ENCODE peak calls at places on chromosome 20, in five cellular contexts. Z, N, O, R and I are unnamed samples.
A peak's percentile ranks its signal among the peaks of the same experiment; 100 is the strongest.

GRCh38 chr20:35010405-35011192 is 54.9 kb downstream of the MYH7B start:
- DNase-seq in Z (no peak), N (no peak), O (no peak), R (no peak), I (no peak)

GRCh38 chr20:41466836-41467619 is 100.4 kb upstream of the EMILIN3 start:
- DNase-seq in Z (no peak), N (no peak), O (no peak), R (peak; percentile 12), I (no peak)

GRCh38 chr20:11302436-11302835 is 615.3 kb upstream of the BTBD3 start:
- DNase-seq in Z (no peak), N (no peak), O (no peak), R (no peak), I (no peak)

GRCh38 chr20:42406826-42407225 is 782.9 kb downstream of the PTPRT start:
- DNase-seq in Z (no peak), N (no peak), O (no peak), R (no peak), I (no peak)

GRCh38 chr20:56625837-56626236 is 3.3 kb upstream of the TFAP2C start:
- DNase-seq in Z (no peak), N (no peak), O (no peak), R (no peak), I (no peak)

GRCh38 chr20:41393705-41394066 is 27.1 kb upstream of the EMILIN3 start:
- DNase-seq in Z (no peak), N (no peak), O (no peak), R (no peak), I (no peak)

GRCh38 chr20:63162206-63162770 is 53.6 kb downstream of the YTHDF1 start:
- DNase-seq in Z (no peak), N (no peak), O (no peak), R (no peak), I (no peak)

GRCh38 chr20:43937586-43937985 is 22.9 kb downstream of the TOX2 start:
- DNase-seq in Z (no peak), N (no peak), O (no peak), R (no peak), I (no peak)

GRCh38 chr20:10559266-10559665 is 114.5 kb downstream of the JAG1 start:
- DNase-seq in Z (no peak), N (no peak), O (no peak), R (no peak), I (no peak)

GRCh38 chr20:62595491-62595890 is 46.8 kb upstream of the SLCO4A1 start:
- DNase-seq in Z (peak; percentile 81), N (no peak), O (peak; percentile 62), R (peak; percentile 56), I (no peak)

GRCh38 chr20:3658708-3659491 is 4.3 kb downstream of the GFRA4 start:
- DNase-seq in Z (no peak), N (peak; percentile 77), O (no peak), R (no peak), I (no peak)

GRCh38 chr20:62618622-62619529 is 23.4 kb upstream of the SLCO4A1 start:
- DNase-seq in Z (no peak), N (no peak), O (no peak), R (no peak), I (no peak)

GRCh38 chr20:50085481-50086365 is 27.2 kb downstream of the UBE2V1 start:
- DNase-seq in Z (peak; percentile 81), N (no peak), O (peak; percentile 22), R (peak; percentile 69), I (no peak)

GRCh38 chr20:23995905-23996666 is 7.5 kb upstream of the GGTLC1 start:
- DNase-seq in Z (no peak), N (no peak), O (peak; percentile 7), R (peak; percentile 59), I (peak; percentile 10)

GRCh38 chr20:13681248-13682125 is 42.8 kb upstream of the TASP1 start:
- DNase-seq in Z (peak; percentile 63), N (peak; percentile 44), O (no peak), R (peak; percentile 11), I (no peak)

GRCh38 chr20:25281541-25281991 is 33.7 kb downstream of the PYGB start:
- DNase-seq in Z (no peak), N (peak; percentile 64), O (no peak), R (no peak), I (no peak)

GRCh38 chr20:31674895-31675827 is 37.4 kb downstream of the COX4I2 start:
- DNase-seq in Z (no peak), N (no peak), O (no peak), R (peak; percentile 91), I (no peak)

GRCh38 chr20:1392443-1392692 is 486 bp downstream of the FKBP1A start:
- DNase-seq in Z (no peak), N (no peak), O (no peak), R (no peak), I (no peak)

GRCh38 chr20:43717616-43717995 is 9.2 kb downstream of the GTSF1L start:
- DNase-seq in Z (no peak), N (no peak), O (no peak), R (no peak), I (no peak)

GRCh38 chr20:4613718-4614620 is 107.7 kb upstream of the PRND start:
- DNase-seq in Z (peak; percentile 60), N (peak; percentile 38), O (peak; percentile 54), R (peak; percentile 60), I (peak; percentile 18)

GRCh38 chr20:13494019-13494418 is 144.7 kb downstream of the TASP1 start:
- DNase-seq in Z (no peak), N (no peak), O (no peak), R (no peak), I (no peak)

GRCh38 chr20:25848222-25848621 is 151.6 kb upstream of the ZNF337 start:
- DNase-seq in Z (no peak), N (no peak), O (no peak), R (no peak), I (no peak)

GRCh38 chr20:46545077-46545826 is 5.2 kb downstream of the OCSTAMP start:
- DNase-seq in Z (no peak), N (no peak), O (no peak), R (no peak), I (no peak)

GRCh38 chr20:64242797-64243475 is 12.6 kb upstream of the PCMTD2 start:
- DNase-seq in Z (no peak), N (no peak), O (no peak), R (no peak), I (no peak)

GRCh38 chr20:33909331-33909921 is 84.3 kb upstream of the RALY start:
- DNase-seq in Z (peak; percentile 23), N (no peak), O (peak; percentile 12), R (no peak), I (no peak)
- TF ChIP-seq REST in Z (no peak), N (no peak), O (no peak), R (no peak), I (no peak)

GRCh38 chr20:54070187-54070987 is at the start of gene BCAS1:
- DNase-seq in Z (no peak), N (no peak), O (no peak), R (no peak), I (no peak)

GRCh38 chr20:54067606-54068174 is 2.7 kb downstream of the BCAS1 start:
- DNase-seq in Z (peak; percentile 95), N (peak; percentile 75), O (peak; percentile 97), R (peak; percentile 65), I (peak; percentile 95)

GRCh38 chr20:54068495-54068894 is 1.9 kb downstream of the BCAS1 start:
- DNase-seq in Z (no peak), N (no peak), O (no peak), R (no peak), I (no peak)

GRCh38 chr20:54068966-54069365 is 1.4 kb downstream of the BCAS1 start:
- DNase-seq in Z (no peak), N (no peak), O (no peak), R (no peak), I (no peak)

DNA sequence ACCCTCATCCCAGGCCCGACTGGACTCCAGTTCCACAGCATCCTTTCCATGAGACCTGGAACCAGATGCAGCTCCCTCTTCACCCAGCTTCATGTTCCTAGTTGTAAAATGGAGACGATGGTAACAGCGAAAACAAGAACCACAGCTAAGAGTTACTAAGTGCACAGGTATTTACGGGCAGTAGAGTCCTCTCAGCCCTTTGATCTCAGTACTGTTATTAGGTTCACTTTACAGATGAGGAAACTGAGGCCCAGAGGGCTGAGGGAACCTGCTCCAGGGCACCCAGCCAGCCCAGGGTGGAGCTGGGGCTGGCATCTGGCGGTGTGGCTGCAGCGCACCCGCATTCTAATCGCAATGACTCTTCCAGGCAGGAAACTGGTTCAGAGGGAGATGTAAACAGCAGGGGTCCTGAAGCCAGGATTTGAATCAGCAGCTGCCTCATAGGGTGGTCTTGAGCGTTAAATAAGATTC is 858 bp downstream of the BCAS1 start:
- DNase-seq in Z (no peak), N (no peak), O (no peak), R (no peak), I (no peak)
- H3K4me3 ChIP-seq in Z (no peak overlapping the region), N (no peak overlapping the region), O (no peak overlapping the region), R (no peak overlapping the region), I (no peak overlapping the region)

DNA sequence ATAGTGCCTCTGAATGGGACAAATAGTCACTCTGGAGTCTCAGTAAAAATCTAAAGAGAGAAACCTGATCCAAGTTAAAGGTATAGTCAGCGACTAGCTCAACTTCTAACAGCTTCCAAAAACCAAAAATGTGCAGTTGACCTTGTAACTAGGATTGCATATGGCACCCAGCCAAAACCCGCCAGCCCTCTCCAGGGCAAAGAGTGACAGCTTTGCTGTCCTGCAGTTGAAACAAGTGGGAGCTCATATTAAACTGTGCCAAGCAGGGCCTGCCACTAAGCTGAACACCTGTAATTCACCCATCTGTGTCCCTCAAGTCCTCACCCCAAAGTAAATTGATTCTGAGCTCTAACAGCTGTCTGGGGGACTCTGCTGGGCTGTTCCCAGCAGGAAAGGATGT is 695.3 kb downstream of the MAFB start:
- DNase-seq in Z (no peak), N (no peak), O (no peak), R (no peak), I (no peak)
- H3K9me3 ChIP-seq in Z (no peaks in the 10 kb centered on the region), N (no peaks in the 10 kb centered on the region), O (no peaks in the 10 kb centered on the region), R (no peaks in the 10 kb centered on the region), I (no peaks in the 10 kb centered on the region)

GRCh38 chr20:52975024-52975732 is 3.0 kb downstream of the TSHZ2 start:
- DNase-seq in Z (no peak), N (peak; percentile 15), O (no peak), R (no peak), I (no peak)

GRCh38 chr20:52974155-52974554 is 2.0 kb downstream of the TSHZ2 start:
- DNase-seq in Z (no peak), N (peak; percentile 28), O (no peak), R (no peak), I (no peak)

GRCh38 chr20:52972965-52973819 is 1.0 kb downstream of the TSHZ2 start:
- DNase-seq in Z (no peak), N (no peak), O (no peak), R (no peak), I (no peak)

GRCh38 chr20:52971498-52972189 is 514 bp upstream of the TSHZ2 start:
- DNase-seq in Z (no peak), N (no peak), O (no peak), R (no peak), I (no peak)

DNA sequence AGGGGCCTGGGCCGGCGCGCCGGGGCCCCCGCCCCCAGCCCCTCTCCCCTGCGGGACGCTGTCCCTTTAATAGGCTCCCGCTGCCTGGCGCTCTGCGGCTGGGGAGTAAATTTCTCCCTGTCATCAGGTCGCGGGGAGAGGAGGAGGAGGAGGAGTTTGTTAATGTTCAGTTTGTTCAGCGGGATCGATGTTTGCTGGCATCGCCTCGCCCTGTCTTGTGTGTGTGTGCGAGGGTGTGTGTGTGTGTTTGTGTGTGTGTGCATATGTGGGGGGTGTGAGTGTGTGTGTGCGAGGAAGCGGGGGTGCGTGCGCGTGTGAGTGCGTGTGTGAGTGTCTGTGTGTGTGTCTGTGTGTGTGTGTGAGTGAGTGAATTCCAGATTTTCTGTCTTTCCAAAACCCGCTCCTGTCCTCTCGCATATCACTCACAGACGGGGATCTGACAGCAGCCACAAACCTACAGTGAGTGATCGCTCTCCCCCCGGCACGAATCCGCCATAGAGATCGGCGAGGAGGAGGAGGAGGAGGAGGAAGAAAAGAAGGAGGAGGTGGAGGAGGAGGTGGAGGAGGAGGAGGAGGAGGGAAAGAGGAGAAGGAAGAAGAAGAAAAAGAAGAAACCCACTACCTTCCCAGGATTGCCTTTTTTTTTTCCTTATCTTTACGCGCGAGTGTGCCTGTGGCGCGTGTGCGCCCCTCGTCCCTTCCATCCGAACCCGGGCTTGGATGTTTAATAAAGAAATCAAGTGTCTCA is at the start of gene TSHZ2:
- DNase-seq in Z (no peak), N (no peak), O (no peak), R (no peak), I (no peak)
- TF ChIP-seq REST in Z (no peak), N (no peak), O (no peak), R (no peak), I (no peak)